ENCODE peak calls at places on chromosomes 16 and 17, in seven cellular contexts. J is cardiac muscle cell, Y is breast epithelium, N is sigmoid colon, X is tibial nerve, G is Karpas-422, Z is upper lobe of right lung. O is an unnamed sample.

GRCh38 chr16:48949636-48950035 is 332.0 kb downstream of the CBLN1 start:
- DNase-seq in J (no peak), Y (no peak), N (no peak), X (no peak), G (no peak), Z (no peak), O (no peak)

GRCh38 chr16:2786826-2787151 is 571 bp downstream of the PRSS33 start:
- DNase-seq in J (no peak), Y (no peak), N (peak; percentile 22), X (no peak), G (no peak), Z (no peak), O (no peak)

GRCh38 chr17:35871415-35871814 is 2.7 kb upstream of the HEATR9 start:
- DNase-seq in J (peak; percentile 14), Y (no peak), N (no peak), X (no peak), G (no peak), Z (no peak), O (no peak)

GRCh38 chr17:82686366-82687324 is 11.9 kb downstream of the RAB40B start:
- DNase-seq in J (no peak), Y (no peak), N (no peak), X (no peak), G (no peak), Z (no peak), O (no peak)

GRCh38 chr17:38595892-38596291 is 9.9 kb downstream of the SRCIN1 start:
- DNase-seq in J (no peak), Y (no peak), N (no peak), X (no peak), G (no peak), Z (no peak), O (no peak)

GRCh38 chr17:2782030-2782429 is 14.2 kb upstream of the RAP1GAP2 start:
- DNase-seq in J (peak; percentile 57), Y (no peak), N (no peak), X (no peak), G (no peak), Z (peak; percentile 73), O (no peak)

GRCh38 chr16:81553080-81553813 is 108.6 kb downstream of the CMIP start:
- DNase-seq in J (no peak), Y (no peak), N (no peak), X (no peak), G (no peak), Z (peak; percentile 63), O (peak; percentile 62)

GRCh38 chr17:12664894-12665262 is 812 bp upstream of the MYOCD start:
- DNase-seq in J (no peak), Y (no peak), N (no peak), X (no peak), G (no peak), Z (no peak), O (no peak)

GRCh38 chr16:50884066-50884860 is 142.4 kb downstream of the CYLD start:
- DNase-seq in J (no peak), Y (no peak), N (no peak), X (no peak), G (peak; percentile 67), Z (no peak), O (no peak)

GRCh38 chr16:10886739-10887269 is 9.8 kb downstream of the CIITA start:
- DNase-seq in J (no peak), Y (no peak), N (no peak), X (no peak), G (peak; percentile 63), Z (peak; percentile 26), O (no peak)

GRCh38 chr16:86029131-86029741 is 130.3 kb downstream of the IRF8 start:
- DNase-seq in J (peak; percentile 63), Y (peak; percentile 24), N (peak; percentile 70), X (no peak), G (no peak), Z (peak; percentile 62), O (peak; percentile 89)

GRCh38 chr17:74919440-74920305 is 3.4 kb downstream of the USH1G start:
- DNase-seq in J (peak; percentile 30), Y (no peak), N (no peak), X (no peak), G (peak; percentile 30), Z (no peak), O (no peak)

GRCh38 chr16:13558752-13559151 is 361.2 kb upstream of the ERCC4 start:
- DNase-seq in J (no peak), Y (no peak), N (no peak), X (no peak), G (no peak), Z (no peak), O (no peak)

GRCh38 chr16:85428899-85429775 is 184.0 kb upstream of the GSE1 start:
- DNase-seq in J (no peak), Y (no peak), N (peak; percentile 62), X (no peak), G (no peak), Z (peak; percentile 61), O (peak; percentile 71)

GRCh38 chr16:65786916-65787315 is 579.6 kb upstream of the CDH5 start:
- DNase-seq in J (no peak), Y (no peak), N (no peak), X (no peak), G (no peak), Z (no peak), O (no peak)

GRCh38 chr17:13775450-13775849 is 173.7 kb upstream of the HS3ST3A1 start:
- DNase-seq in J (no peak), Y (no peak), N (no peak), X (no peak), G (no peak), Z (no peak), O (no peak)

GRCh38 chr16:2473999-2474876 is 689 bp upstream of the TBC1D24 start:
- DNase-seq in J (peak; percentile 39), Y (no peak), N (no peak), X (no peak), G (peak; percentile 83), Z (peak; percentile 81), O (peak; percentile 85)

GRCh38 chr16:1297413-1297773 is 12.0 kb upstream of the UBE2I start:
- DNase-seq in J (no peak), Y (no peak), N (no peak), X (no peak), G (no peak), Z (no peak), O (no peak)

GRCh38 chr17:28189667-28190066 is 129.3 kb upstream of the TMEM97 start:
- DNase-seq in J (peak; percentile 17), Y (no peak), N (no peak), X (no peak), G (no peak), Z (no peak), O (no peak)

GRCh38 chr16:66502020-66502913 is 47.7 kb downstream of the TK2 start:
- DNase-seq in J (peak; percentile 78), Y (no peak), N (peak; percentile 88), X (peak; percentile 88), G (no peak), Z (peak; percentile 87), O (peak; percentile 75)

GRCh38 chr17:41894791-41895331 is 23.9 kb downstream of the ACLY start:
- DNase-seq in J (peak; percentile 63), Y (no peak), N (peak; percentile 85), X (peak; percentile 32), G (no peak), Z (no peak), O (no peak)

DNA sequence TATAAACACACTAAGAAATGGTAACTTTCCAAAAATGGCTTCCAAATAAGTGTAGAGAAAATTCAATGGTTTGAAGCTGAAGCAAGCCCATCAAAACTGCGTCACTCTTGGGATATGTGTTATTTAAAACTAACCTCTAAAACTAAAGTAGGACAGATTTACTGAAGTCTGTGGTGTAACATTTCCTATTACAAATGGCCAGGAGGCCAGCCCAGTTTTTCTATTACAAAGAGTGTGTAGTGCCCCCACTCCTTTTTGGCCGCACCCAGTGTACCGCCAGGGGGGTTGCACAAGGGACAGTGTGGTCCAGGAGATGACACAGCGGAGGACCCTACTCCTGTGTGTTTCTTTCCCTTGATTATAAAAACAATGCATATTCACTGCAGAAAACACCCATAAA is 50.7 kb upstream of the ERN1 start:
- DNase-seq in J (no peak), Y (no peak), N (peak; percentile 91), X (no peak), G (no peak), Z (peak; percentile 74), O (no peak)
- H3K27ac ChIP-seq in J (no peak overlapping the region), Y (no peak overlapping the region), N (peak overlapping the region; percentile 64), X (no peak overlapping the region), G (no peak overlapping the region), Z (no peak overlapping the region), O (no peak overlapping the region)

DNA sequence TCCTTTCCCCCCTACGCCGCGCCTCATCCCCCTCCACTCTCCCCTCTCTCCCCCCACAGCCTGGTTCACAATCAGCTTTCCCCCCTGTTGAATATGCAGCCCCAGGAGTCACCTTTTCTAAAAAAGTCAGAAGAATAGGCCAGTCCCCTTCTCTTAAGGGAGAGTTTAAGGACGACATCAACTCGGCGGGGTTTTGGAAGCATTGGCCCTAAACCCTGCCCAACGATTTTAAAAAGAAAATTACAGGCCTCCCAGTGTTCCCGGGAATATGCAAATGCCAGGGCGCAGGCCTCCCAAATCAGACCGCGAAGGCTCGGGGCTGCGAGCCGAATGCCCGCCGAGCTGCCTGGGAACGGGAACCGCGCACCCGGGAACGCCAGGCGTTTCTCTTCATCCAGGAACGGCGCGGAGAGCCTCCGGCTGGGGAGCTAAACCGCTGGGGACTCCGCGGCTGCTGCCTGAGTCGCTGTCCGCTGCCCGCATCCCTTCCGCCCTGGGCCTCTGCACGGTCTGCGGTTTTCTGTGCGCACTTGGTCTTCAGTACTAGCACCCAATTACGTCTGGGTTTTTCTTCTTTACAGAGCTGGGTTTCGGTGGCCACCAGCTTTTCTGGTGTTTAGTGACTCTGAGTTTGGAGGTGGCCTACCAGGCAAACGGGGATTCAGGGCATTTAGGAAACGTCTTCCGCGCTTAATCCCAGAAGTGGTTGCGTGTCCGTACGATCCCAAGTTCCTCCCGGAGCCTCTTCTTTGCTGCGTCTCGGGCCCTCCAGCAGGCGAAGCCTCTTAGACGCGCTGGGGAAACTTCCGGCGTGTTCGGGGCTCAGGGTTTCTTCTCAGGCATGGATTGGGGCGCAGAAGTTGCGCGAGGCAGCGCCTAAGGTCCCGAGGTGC is 5.7 kb downstream of the IRX5 start:
- DNase-seq in J (peak; percentile 22), Y (no peak), N (no peak), X (no peak), G (no peak), Z (no peak), O (peak; percentile 70)
- H3K4me3 ChIP-seq in J (peak overlapping the region; percentile 96), Y (peak overlapping the region; percentile 88), N (no peak overlapping the region), X (no peak overlapping the region), G (no peak overlapping the region), Z (peak overlapping the region; percentile 67), O (no peak overlapping the region)

GRCh38 chr17:17827826-17828621 is 8.8 kb downstream of the SREBF1 start:
- DNase-seq in J (no peak), Y (no peak), N (no peak), X (no peak), G (no peak), Z (no peak), O (no peak)
- H3K36me3 ChIP-seq in J (no peaks in the 10 kb centered on the region), Y (no peaks in the 10 kb centered on the region), N (no peaks in the 10 kb centered on the region), X (peaks cover 13% of the 10 kb centered on the region), G (no peaks in the 10 kb centered on the region), Z (no peaks in the 10 kb centered on the region), O (no peaks in the 10 kb centered on the region)

DNA sequence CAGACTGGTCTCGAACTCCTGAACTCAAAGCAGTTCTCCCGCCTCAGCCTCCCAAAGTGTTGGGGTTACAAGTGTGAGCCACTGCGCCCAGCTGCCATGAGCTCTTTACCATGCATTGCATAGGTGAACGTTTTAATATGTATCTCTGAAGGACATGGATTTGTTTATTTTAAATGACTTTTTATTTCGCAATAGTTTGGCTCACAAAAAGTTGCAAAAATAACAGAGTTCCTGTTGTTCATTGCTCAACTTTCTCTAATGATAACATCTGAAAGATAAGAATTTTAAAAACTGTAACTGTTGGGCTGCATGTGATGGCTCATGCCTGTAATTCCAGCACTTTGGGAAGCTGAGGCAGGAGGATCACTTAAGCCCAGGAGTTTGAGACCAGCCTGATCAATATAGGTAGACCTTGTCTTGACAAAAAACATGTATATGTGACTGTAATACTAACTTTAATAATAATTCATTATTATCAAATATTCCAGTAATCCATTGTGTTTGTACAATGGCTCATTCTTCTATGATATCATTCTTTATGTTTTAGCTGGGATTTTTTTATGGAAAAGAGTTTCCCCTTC is 80.1 kb downstream of the ABCC1 start:
- DNase-seq in J (peak; percentile 43), Y (no peak), N (no peak), X (no peak), G (no peak), Z (no peak), O (no peak)
- H3K27ac ChIP-seq in J (no peak overlapping the region), Y (peak overlapping the region; percentile 23), N (peak overlapping the region; percentile 91), X (no peak overlapping the region), G (no peak overlapping the region), Z (peak overlapping the region; percentile 76), O (no peak overlapping the region)